ENCODE peak calls at places on chromosomes 3 and 15, in ten cellular contexts. One of them, this sample, is unnamed.
A peak's percentile ranks its signal among the peaks of the same experiment; 100 is the strongest.

GRCh38 chr3:16583551-16583950 is 21.7 kb downstream of the DAZL start:
- DNase-seq in Panc1: no peak
- DNase-seq in AG08396: no peak
- DNase-seq in left cardiac atrium: no peak
- DNase-seq in activated CD4-positive, alpha-beta T cell treated with anti-CD3 and anti-CD28 coated beads for 4 hours: no peak
- DNase-seq in activated T-helper 2 cell treated with anti-CD3 and anti-CD28 coated beads, Interferon-gamma antibody, Interleukin-2, Interleukin-4, amounts not matched to agents 10 μg/mL and 5 μg/mL and 100 μg/mL, durations not matched to agents 14 hours and 24 hours and 36 hours: no peak
- DNase-seq in PC-3: peak; percentile 39
- DNase-seq in LoVo: no peak
- DNase-seq in Caki2: no peak
- DNase-seq in GDM1: no peak
- DNase-seq in this sample: no peak

GRCh38 chr3:139252719-139253118 is 91.1 kb upstream of the MRPS22 start:
- DNase-seq in Panc1: no peak
- DNase-seq in AG08396: no peak
- DNase-seq in left cardiac atrium: no peak
- DNase-seq in activated CD4-positive, alpha-beta T cell treated with anti-CD3 and anti-CD28 coated beads for 4 hours: no peak
- DNase-seq in activated T-helper 2 cell treated with anti-CD3 and anti-CD28 coated beads, Interferon-gamma antibody, Interleukin-2, Interleukin-4, amounts not matched to agents 10 μg/mL and 5 μg/mL and 100 μg/mL, durations not matched to agents 14 hours and 24 hours and 36 hours: no peak
- DNase-seq in PC-3: no peak
- DNase-seq in LoVo: no peak
- DNase-seq in Caki2: no peak
- DNase-seq in GDM1: no peak
- DNase-seq in this sample: no peak

GRCh38 chr15:51286816-51287215 is 51.6 kb downstream of the CYP19A1 start:
- DNase-seq in Panc1: no peak
- DNase-seq in AG08396: no peak
- DNase-seq in left cardiac atrium: no peak
- DNase-seq in activated CD4-positive, alpha-beta T cell treated with anti-CD3 and anti-CD28 coated beads for 4 hours: no peak
- DNase-seq in activated T-helper 2 cell treated with anti-CD3 and anti-CD28 coated beads, Interferon-gamma antibody, Interleukin-2, Interleukin-4, amounts not matched to agents 10 μg/mL and 5 μg/mL and 100 μg/mL, durations not matched to agents 14 hours and 24 hours and 36 hours: no peak
- DNase-seq in PC-3: peak; percentile 40
- DNase-seq in LoVo: no peak
- DNase-seq in Caki2: no peak
- DNase-seq in GDM1: no peak
- DNase-seq in this sample: no peak

GRCh38 chr3:177427096-177427495 is 229.8 kb upstream of the TBL1XR1 start:
- DNase-seq in Panc1: no peak
- DNase-seq in AG08396: no peak
- DNase-seq in left cardiac atrium: no peak
- DNase-seq in activated CD4-positive, alpha-beta T cell treated with anti-CD3 and anti-CD28 coated beads for 4 hours: peak; percentile 32
- DNase-seq in activated T-helper 2 cell treated with anti-CD3 and anti-CD28 coated beads, Interferon-gamma antibody, Interleukin-2, Interleukin-4, amounts not matched to agents 10 μg/mL and 5 μg/mL and 100 μg/mL, durations not matched to agents 14 hours and 24 hours and 36 hours: peak; percentile 58
- DNase-seq in PC-3: no peak
- DNase-seq in LoVo: no peak
- DNase-seq in Caki2: no peak
- DNase-seq in GDM1: no peak
- DNase-seq in this sample: no peak

GRCh38 chr3:44842376-44842775 is 19.3 kb upstream of the TMEM42 start:
- DNase-seq in Panc1: no peak
- DNase-seq in AG08396: no peak
- DNase-seq in left cardiac atrium: no peak
- DNase-seq in activated CD4-positive, alpha-beta T cell treated with anti-CD3 and anti-CD28 coated beads for 4 hours: no peak
- DNase-seq in activated T-helper 2 cell treated with anti-CD3 and anti-CD28 coated beads, Interferon-gamma antibody, Interleukin-2, Interleukin-4, amounts not matched to agents 10 μg/mL and 5 μg/mL and 100 μg/mL, durations not matched to agents 14 hours and 24 hours and 36 hours: no peak
- DNase-seq in PC-3: no peak
- DNase-seq in LoVo: no peak
- DNase-seq in Caki2: no peak
- DNase-seq in GDM1: no peak
- DNase-seq in this sample: no peak

GRCh38 chr3:192772495-192772894 is 45.2 kb upstream of the FGF12 start:
- DNase-seq in Panc1: no peak
- DNase-seq in AG08396: peak; percentile 18
- DNase-seq in left cardiac atrium: peak; percentile 38
- DNase-seq in activated CD4-positive, alpha-beta T cell treated with anti-CD3 and anti-CD28 coated beads for 4 hours: no peak
- DNase-seq in activated T-helper 2 cell treated with anti-CD3 and anti-CD28 coated beads, Interferon-gamma antibody, Interleukin-2, Interleukin-4, amounts not matched to agents 10 μg/mL and 5 μg/mL and 100 μg/mL, durations not matched to agents 14 hours and 24 hours and 36 hours: no peak
- DNase-seq in PC-3: peak; percentile 70
- DNase-seq in LoVo: peak; percentile 18
- DNase-seq in Caki2: peak; percentile 4
- DNase-seq in GDM1: no peak
- DNase-seq in this sample: no peak

GRCh38 chr15:80461370-80462060 is 57.3 kb downstream of the ARNT2 start:
- DNase-seq in Panc1: no peak
- DNase-seq in AG08396: no peak
- DNase-seq in left cardiac atrium: no peak
- DNase-seq in activated CD4-positive, alpha-beta T cell treated with anti-CD3 and anti-CD28 coated beads for 4 hours: no peak
- DNase-seq in activated T-helper 2 cell treated with anti-CD3 and anti-CD28 coated beads, Interferon-gamma antibody, Interleukin-2, Interleukin-4, amounts not matched to agents 10 μg/mL and 5 μg/mL and 100 μg/mL, durations not matched to agents 14 hours and 24 hours and 36 hours: no peak
- DNase-seq in PC-3: no peak
- DNase-seq in LoVo: no peak
- DNase-seq in Caki2: no peak
- DNase-seq in GDM1: no peak
- DNase-seq in this sample: no peak

GRCh38 chr3:182740710-182741109 is 52.6 kb upstream of the ATP11B start:
- DNase-seq in Panc1: no peak
- DNase-seq in AG08396: no peak
- DNase-seq in left cardiac atrium: no peak
- DNase-seq in activated CD4-positive, alpha-beta T cell treated with anti-CD3 and anti-CD28 coated beads for 4 hours: no peak
- DNase-seq in activated T-helper 2 cell treated with anti-CD3 and anti-CD28 coated beads, Interferon-gamma antibody, Interleukin-2, Interleukin-4, amounts not matched to agents 10 μg/mL and 5 μg/mL and 100 μg/mL, durations not matched to agents 14 hours and 24 hours and 36 hours: no peak
- DNase-seq in PC-3: peak; percentile 87
- DNase-seq in LoVo: no peak
- DNase-seq in Caki2: peak; percentile 76
- DNase-seq in GDM1: no peak
- DNase-seq in this sample: no peak

GRCh38 chr3:51709004-51709420 is 2.1 kb downstream of the GRM2 start:
- DNase-seq in Panc1: no peak
- DNase-seq in AG08396: no peak
- DNase-seq in left cardiac atrium: peak; percentile 15
- DNase-seq in activated CD4-positive, alpha-beta T cell treated with anti-CD3 and anti-CD28 coated beads for 4 hours: no peak
- DNase-seq in activated T-helper 2 cell treated with anti-CD3 and anti-CD28 coated beads, Interferon-gamma antibody, Interleukin-2, Interleukin-4, amounts not matched to agents 10 μg/mL and 5 μg/mL and 100 μg/mL, durations not matched to agents 14 hours and 24 hours and 36 hours: no peak
- DNase-seq in PC-3: no peak
- DNase-seq in LoVo: no peak
- DNase-seq in Caki2: no peak
- DNase-seq in GDM1: no peak
- DNase-seq in this sample: no peak

GRCh38 chr3:128496019-128496601 is 3.1 kb upstream of the GATA2 start:
- DNase-seq in Panc1: no peak
- DNase-seq in AG08396: no peak
- DNase-seq in left cardiac atrium: no peak
- DNase-seq in activated CD4-positive, alpha-beta T cell treated with anti-CD3 and anti-CD28 coated beads for 4 hours: no peak
- DNase-seq in activated T-helper 2 cell treated with anti-CD3 and anti-CD28 coated beads, Interferon-gamma antibody, Interleukin-2, Interleukin-4, amounts not matched to agents 10 μg/mL and 5 μg/mL and 100 μg/mL, durations not matched to agents 14 hours and 24 hours and 36 hours: no peak
- DNase-seq in PC-3: no peak
- DNase-seq in LoVo: no peak
- DNase-seq in Caki2: no peak
- DNase-seq in GDM1: no peak
- DNase-seq in this sample: no peak

GRCh38 chr3:85605066-85605465 is 646.3 kb downstream of the CADM2 start:
- DNase-seq in Panc1: no peak
- DNase-seq in AG08396: no peak
- DNase-seq in left cardiac atrium: no peak
- DNase-seq in activated CD4-positive, alpha-beta T cell treated with anti-CD3 and anti-CD28 coated beads for 4 hours: no peak
- DNase-seq in activated T-helper 2 cell treated with anti-CD3 and anti-CD28 coated beads, Interferon-gamma antibody, Interleukin-2, Interleukin-4, amounts not matched to agents 10 μg/mL and 5 μg/mL and 100 μg/mL, durations not matched to agents 14 hours and 24 hours and 36 hours: no peak
- DNase-seq in PC-3: no peak
- DNase-seq in LoVo: no peak
- DNase-seq in Caki2: no peak
- DNase-seq in GDM1: no peak
- DNase-seq in this sample: no peak

GRCh38 chr3:126039870-126040269 is 44.1 kb downstream of the SLC41A3 start:
- DNase-seq in Panc1: no peak
- DNase-seq in AG08396: no peak
- DNase-seq in left cardiac atrium: no peak
- DNase-seq in activated CD4-positive, alpha-beta T cell treated with anti-CD3 and anti-CD28 coated beads for 4 hours: no peak
- DNase-seq in activated T-helper 2 cell treated with anti-CD3 and anti-CD28 coated beads, Interferon-gamma antibody, Interleukin-2, Interleukin-4, amounts not matched to agents 10 μg/mL and 5 μg/mL and 100 μg/mL, durations not matched to agents 14 hours and 24 hours and 36 hours: no peak
- DNase-seq in PC-3: no peak
- DNase-seq in LoVo: no peak
- DNase-seq in Caki2: no peak
- DNase-seq in GDM1: no peak
- DNase-seq in this sample: no peak

GRCh38 chr3:169058681-169059080 is 604.8 kb downstream of the MECOM start:
- DNase-seq in Panc1: no peak
- DNase-seq in AG08396: no peak
- DNase-seq in left cardiac atrium: no peak
- DNase-seq in activated CD4-positive, alpha-beta T cell treated with anti-CD3 and anti-CD28 coated beads for 4 hours: no peak
- DNase-seq in activated T-helper 2 cell treated with anti-CD3 and anti-CD28 coated beads, Interferon-gamma antibody, Interleukin-2, Interleukin-4, amounts not matched to agents 10 μg/mL and 5 μg/mL and 100 μg/mL, durations not matched to agents 14 hours and 24 hours and 36 hours: no peak
- DNase-seq in PC-3: no peak
- DNase-seq in LoVo: no peak
- DNase-seq in Caki2: no peak
- DNase-seq in GDM1: no peak
- DNase-seq in this sample: no peak

GRCh38 chr3:171142985-171143384 is 116.5 kb upstream of the SLC2A2 start:
- DNase-seq in Panc1: no peak
- DNase-seq in AG08396: peak; percentile 45
- DNase-seq in left cardiac atrium: no peak
- DNase-seq in activated CD4-positive, alpha-beta T cell treated with anti-CD3 and anti-CD28 coated beads for 4 hours: no peak
- DNase-seq in activated T-helper 2 cell treated with anti-CD3 and anti-CD28 coated beads, Interferon-gamma antibody, Interleukin-2, Interleukin-4, amounts not matched to agents 10 μg/mL and 5 μg/mL and 100 μg/mL, durations not matched to agents 14 hours and 24 hours and 36 hours: no peak
- DNase-seq in PC-3: no peak
- DNase-seq in LoVo: no peak
- DNase-seq in Caki2: peak; percentile 99
- DNase-seq in GDM1: no peak
- DNase-seq in this sample: peak; percentile 31

GRCh38 chr3:187044871-187045552 is 94.3 kb downstream of the RPL39L start:
- DNase-seq in Panc1: no peak
- DNase-seq in AG08396: no peak
- DNase-seq in left cardiac atrium: peak; percentile 73
- DNase-seq in activated CD4-positive, alpha-beta T cell treated with anti-CD3 and anti-CD28 coated beads for 4 hours: no peak
- DNase-seq in activated T-helper 2 cell treated with anti-CD3 and anti-CD28 coated beads, Interferon-gamma antibody, Interleukin-2, Interleukin-4, amounts not matched to agents 10 μg/mL and 5 μg/mL and 100 μg/mL, durations not matched to agents 14 hours and 24 hours and 36 hours: no peak
- DNase-seq in PC-3: no peak
- DNase-seq in LoVo: no peak
- DNase-seq in Caki2: no peak
- DNase-seq in GDM1: no peak
- DNase-seq in this sample: no peak

GRCh38 chr3:80767599-80767998 is 993.8 kb downstream of the GBE1 start:
- DNase-seq in Panc1: no peak
- DNase-seq in AG08396: no peak
- DNase-seq in left cardiac atrium: no peak
- DNase-seq in activated CD4-positive, alpha-beta T cell treated with anti-CD3 and anti-CD28 coated beads for 4 hours: no peak
- DNase-seq in activated T-helper 2 cell treated with anti-CD3 and anti-CD28 coated beads, Interferon-gamma antibody, Interleukin-2, Interleukin-4, amounts not matched to agents 10 μg/mL and 5 μg/mL and 100 μg/mL, durations not matched to agents 14 hours and 24 hours and 36 hours: no peak
- DNase-seq in PC-3: peak; percentile 56
- DNase-seq in LoVo: no peak
- DNase-seq in Caki2: no peak
- DNase-seq in GDM1: no peak
- DNase-seq in this sample: no peak

This sample was measured in foreskin fibroblast.